ENCODE peak calls at places on chromosome 19, in six cellular contexts. V is thoracic aorta, L is glutamatergic neuron, K is astrocyte, F is tibial nerve, H is cardiac muscle cell. Z is an unnamed sample.

GRCh38 chr19:324716-325115 is 19.9 kb downstream of the MIER2 start:
- DNase-seq in H (no peak), L (no peak), V (no peak), F (no peak), K (no peak), Z (no peak)

GRCh38 chr19:55585658-55586339 is 5.2 kb upstream of the ZNF579 start:
- DNase-seq in F (no peak), L (peak), V (no peak), K (peak), H (peak), Z (peak)

GRCh38 chr19:17329061-17329767 is 5.4 kb downstream of the ANO8 start:
- DNase-seq in H (no peak), F (no peak), V (no peak), L (no peak), K (no peak), Z (no peak)

GRCh38 chr19:15680478-15680877 is 7.6 kb downstream of the CYP4F12 start:
- DNase-seq in H (no peak), F (no peak), L (no peak), V (no peak), K (no peak), Z (no peak)

GRCh38 chr19:524062-524674 is 7.4 kb upstream of the CDC34 start:
- DNase-seq in F (no peak), K (no peak), V (no peak), H (no peak), L (peak), Z (no peak)

GRCh38 chr19:13839193-13839937 is 37.6 kb upstream of the NANOS3 start:
- DNase-seq in L (no peak), H (peak), K (peak), V (no peak), F (peak), Z (no peak)

GRCh38 chr19:1057185-1057857 is 9.6 kb upstream of the ARHGAP45 start:
- DNase-seq in K (peak), V (no peak), L (no peak), F (no peak), H (peak), Z (no peak)

GRCh38 chr19:55678121-55678671 is 3.2 kb downstream of the EPN1 start:
- DNase-seq in V (no peak), F (peak), K (no peak), H (no peak), L (no peak), Z (no peak)

GRCh38 chr19:1087813-1088418 is 7.3 kb downstream of the POLR2E start:
- DNase-seq in K (no peak), V (no peak), L (no peak), H (no peak), F (peak), Z (no peak)

GRCh38 chr19:39497850-39498261 is 891 bp upstream of the DLL3 start:
- DNase-seq in K (peak), F (no peak), L (peak), V (no peak), H (peak), Z (no peak)

GRCh38 chr19:40119380-40119779 is 28.6 kb upstream of the ZNF780A start:
- DNase-seq in K (no peak), L (no peak), H (no peak), F (no peak), V (no peak), Z (no peak)

GRCh38 chr19:50870417-50871089 is 2.7 kb upstream of the KLK2 start:
- DNase-seq in K (no peak), F (no peak), V (no peak), H (peak), L (no peak), Z (no peak)

GRCh38 chr19:48351341-48351752 is 12.4 kb downstream of the TMEM143 start:
- DNase-seq in V (no peak), F (peak), L (peak), H (peak), K (peak), Z (no peak)

DNA sequence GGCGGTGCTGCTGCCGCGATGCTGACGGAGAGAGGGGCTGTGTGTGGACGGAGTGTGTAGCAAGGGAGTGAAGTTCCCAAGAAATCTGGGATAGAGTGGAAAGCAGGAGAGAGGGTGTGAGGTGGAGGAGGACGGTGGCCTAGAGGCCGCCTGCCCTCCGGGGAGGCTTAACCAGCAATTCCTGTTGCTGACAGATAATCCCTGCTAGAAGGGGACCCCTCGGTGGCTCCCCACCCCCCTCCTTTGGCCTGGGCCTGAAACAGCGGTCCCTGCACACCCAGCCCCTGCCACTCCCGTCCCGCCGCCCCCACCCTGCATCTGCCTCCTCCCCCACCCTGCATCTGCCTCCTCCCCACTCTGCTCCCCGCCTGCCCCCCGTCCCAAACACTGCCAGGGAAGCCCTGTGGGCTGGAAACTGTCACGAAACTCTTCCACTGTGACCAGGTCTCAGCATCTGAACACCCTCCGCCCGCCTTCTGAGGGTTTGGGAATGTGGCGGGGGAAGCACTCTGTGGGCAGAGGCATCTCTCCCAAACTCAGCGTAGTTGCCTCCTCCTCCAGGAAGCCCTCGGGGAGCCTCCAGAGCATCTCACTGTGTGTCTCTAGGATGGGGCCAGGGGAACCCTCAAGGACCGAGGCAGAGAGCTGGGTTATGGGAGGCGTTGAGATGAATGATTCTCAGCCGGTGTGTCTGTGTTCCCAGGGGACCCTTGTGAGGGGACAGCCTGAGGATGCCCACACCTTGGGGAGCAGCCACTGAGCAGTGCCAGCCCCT is 17.1 kb upstream of the MATK start:
- DNase-seq in K (no peak), L (no peak), F (no peak), H (no peak), V (no peak), Z (no peak)
- TF ChIP-seq CTCF in K (no peak), L (no peak), F (no peak), H (no peak), V (no peak), Z (no peak)

DNA sequence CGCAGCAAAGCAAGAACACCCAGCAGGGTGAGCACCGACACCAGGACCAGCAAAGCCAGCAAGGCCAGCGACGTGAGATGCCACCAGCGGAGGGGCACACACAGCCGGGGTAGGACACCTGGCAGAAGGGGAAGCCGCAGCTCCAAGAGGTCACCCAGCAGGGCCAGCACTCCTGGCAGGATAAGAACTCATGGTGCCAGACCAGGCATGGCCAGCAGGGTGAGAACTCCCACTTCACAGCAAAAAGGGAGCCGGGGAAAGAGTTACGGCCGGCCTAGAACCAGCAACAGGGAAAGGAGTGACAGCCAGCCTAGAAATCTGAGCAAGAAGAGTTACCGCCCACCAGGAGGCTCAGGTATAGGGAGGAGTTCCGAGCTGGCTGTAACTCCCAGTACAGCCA is 486 bp downstream of the SRRM5 start:
- DNase-seq in V (no peak), L (no peak), F (no peak), K (no peak), H (no peak), Z (no peak)
- TF ChIP-seq CTCF in V (no peak), L (no peak), F (no peak), K (no peak), H (no peak), Z (no peak)

DNA sequence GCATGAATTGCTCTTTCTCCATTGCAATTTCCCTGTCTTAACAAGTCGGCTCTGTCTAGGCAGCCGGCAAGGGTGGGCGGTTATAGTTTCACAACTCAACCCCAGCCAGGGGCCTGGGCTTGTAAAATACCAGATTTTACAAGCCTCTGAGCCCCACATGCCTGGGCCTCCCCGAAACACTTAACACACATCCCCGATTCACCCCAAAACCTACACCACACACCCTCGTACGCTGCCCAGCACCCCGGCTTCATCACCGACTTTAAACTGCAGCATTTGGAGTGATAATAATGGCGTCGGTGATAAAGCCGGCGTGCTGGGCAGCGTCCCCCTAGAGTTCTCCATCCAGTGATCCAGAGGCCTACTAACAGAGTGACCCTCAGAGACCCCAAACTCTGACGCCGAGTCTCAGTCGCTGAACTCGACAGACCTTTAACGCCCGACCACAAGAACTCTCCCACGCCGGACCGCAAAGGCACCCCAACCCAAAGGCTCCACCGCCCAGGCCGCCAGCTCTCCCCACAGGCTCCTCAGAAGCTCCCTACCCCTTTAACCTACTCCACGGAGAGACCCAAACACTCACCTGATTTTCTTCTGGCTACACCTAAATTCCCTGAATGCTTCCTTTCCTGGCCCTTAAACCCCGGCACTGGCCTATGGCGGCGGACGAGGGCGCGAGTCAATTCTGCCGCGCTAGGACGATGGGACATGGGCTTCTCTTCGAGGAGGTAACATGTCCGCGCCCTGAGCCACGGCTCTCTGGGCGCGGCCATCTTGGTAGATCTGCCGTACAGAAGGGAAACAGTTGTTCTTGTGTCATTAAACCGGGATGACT is at the start of gene ZNF649:
- DNase-seq in K (peak), V (peak), F (peak), L (peak), H (peak), Z (peak)
- TF ChIP-seq CTCF in K (no peak), V (no peak), F (no peak), L (no peak), H (peak), Z (peak)

GRCh38 chr19:42097461-42097860 is 21.5 kb downstream of the ZNF574 start:
- DNase-seq in F (no peak), V (no peak), H (no peak), L (no peak), K (no peak), Z (no peak)

GRCh38 chr19:42098781-42099180 is 22.8 kb downstream of the ZNF574 start:
- DNase-seq in H (no peak), K (no peak), L (no peak), V (no peak), F (no peak), Z (no peak)

GRCh38 chr19:42095814-42096230 is 19.9 kb downstream of the ZNF574 start:
- DNase-seq in F (no peak), K (no peak), L (peak), V (no peak), H (no peak), Z (no peak)

GRCh38 chr19:42095142-42095813 is 19.3 kb downstream of the ZNF574 start:
- DNase-seq in F (no peak), H (no peak), V (no peak), L (no peak), K (no peak), Z (no peak)

GRCh38 chr19:42096255-42096837 is 20.4 kb downstream of the ZNF574 start:
- DNase-seq in V (no peak), F (no peak), H (no peak), L (no peak), K (no peak), Z (no peak)
- TF ChIP-seq CTCF in V (no peak), F (no peak), H (no peak), L (no peak), K (no peak), Z (no peak)

DNA sequence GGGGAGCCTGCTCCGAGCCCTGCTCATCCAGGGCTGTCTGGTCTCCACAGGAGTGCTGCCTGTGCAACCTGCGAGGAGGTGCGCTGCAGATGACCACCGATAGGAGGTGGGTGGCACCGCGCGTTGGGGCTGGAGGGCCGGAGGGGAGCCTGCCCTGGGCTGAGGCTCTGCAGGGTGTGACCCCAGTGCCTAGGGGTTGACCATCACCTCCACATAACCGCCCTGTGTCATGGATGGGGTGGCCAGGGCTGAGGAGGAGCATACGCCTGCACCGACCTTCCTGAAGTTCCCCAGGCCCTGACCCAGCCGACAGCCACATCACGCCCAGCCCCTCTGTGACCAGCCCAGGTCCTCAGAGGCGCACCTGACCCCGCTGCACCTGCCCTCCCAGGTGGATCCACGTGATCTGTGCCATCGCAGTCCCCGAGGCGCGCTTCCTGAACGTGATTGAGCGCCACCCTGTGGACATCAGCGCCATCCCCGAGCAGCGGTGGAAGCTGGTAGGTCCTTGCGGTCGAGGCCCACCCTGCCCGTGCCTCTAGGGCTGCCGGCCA is 168.7 kb downstream of the KDM4B start:
- DNase-seq in L (peak), F (no peak), V (no peak), H (no peak), K (no peak), Z (no peak)
- TF ChIP-seq CTCF in L (peak), F (no peak), V (no peak), H (peak), K (no peak), Z (peak)

GRCh38 chr19:38374332-38375097 is at the start of gene PSMD8:
- DNase-seq in V (peak), L (peak), K (peak), F (peak), H (peak), Z (peak)

GRCh38 chr19:38377052-38377451 is 2.7 kb downstream of the PSMD8 start:
- DNase-seq in L (no peak), V (no peak), F (no peak), K (no peak), H (no peak), Z (no peak)

GRCh38 chr19:38375098-38375493 is 725 bp downstream of the PSMD8 start:
- DNase-seq in F (no peak), H (no peak), L (no peak), K (no peak), V (no peak), Z (no peak)

GRCh38 chr19:38375748-38376147 is 1.4 kb downstream of the PSMD8 start:
- DNase-seq in V (no peak), K (no peak), F (no peak), H (no peak), L (no peak), Z (no peak)

DNA sequence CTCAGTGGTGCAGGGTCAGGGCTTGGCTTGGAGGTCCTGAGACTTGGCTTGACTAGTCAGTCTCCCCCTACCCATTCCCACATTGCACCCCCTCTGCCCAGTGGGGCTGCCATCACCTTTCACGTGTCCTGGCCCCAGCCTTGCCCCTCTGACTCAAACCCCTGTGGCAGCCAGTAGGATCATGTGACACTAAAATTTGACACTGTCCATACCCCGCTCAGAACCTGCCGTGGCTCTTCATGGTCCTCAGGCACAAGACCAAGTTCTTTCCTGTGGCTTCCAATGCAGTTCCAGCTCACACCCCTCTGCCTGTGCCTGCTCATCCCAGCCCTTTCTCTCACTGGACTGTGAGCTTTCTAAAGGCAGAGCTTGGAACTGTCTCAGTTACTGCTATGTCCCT is 2.2 kb downstream of the PSMD8 start:
- DNase-seq in K (no peak), F (no peak), L (no peak), V (no peak), H (no peak), Z (no peak)
- TF ChIP-seq CTCF in K (no peak), F (no peak), L (no peak), V (no peak), H (no peak), Z (no peak)

DNA sequence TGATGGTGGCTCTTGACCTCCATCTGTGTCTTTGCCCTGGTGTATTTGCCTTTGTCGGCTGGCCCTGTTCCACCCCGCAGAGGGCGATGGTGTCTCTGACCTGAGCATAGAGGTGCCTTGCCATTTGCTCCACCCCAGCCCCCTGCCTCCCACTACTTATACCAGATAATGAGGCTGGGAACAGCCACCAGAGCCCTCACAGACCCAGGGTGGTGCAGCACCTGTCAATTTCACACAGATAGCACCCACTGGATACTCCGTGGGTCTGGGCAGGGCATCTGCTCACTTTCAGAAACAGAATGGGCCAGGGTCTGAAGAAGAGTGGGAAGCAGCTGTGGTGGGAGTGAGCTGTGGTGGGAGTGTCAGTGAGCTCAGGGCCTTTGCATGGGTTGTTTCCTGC is 4.1 kb downstream of the ZNF536 start:
- DNase-seq in V (no peak), H (no peak), F (no peak), L (no peak), K (no peak), Z (no peak)
- TF ChIP-seq CTCF in V (no peak), H (no peak), F (no peak), L (no peak), K (no peak), Z (no peak)

DNA sequence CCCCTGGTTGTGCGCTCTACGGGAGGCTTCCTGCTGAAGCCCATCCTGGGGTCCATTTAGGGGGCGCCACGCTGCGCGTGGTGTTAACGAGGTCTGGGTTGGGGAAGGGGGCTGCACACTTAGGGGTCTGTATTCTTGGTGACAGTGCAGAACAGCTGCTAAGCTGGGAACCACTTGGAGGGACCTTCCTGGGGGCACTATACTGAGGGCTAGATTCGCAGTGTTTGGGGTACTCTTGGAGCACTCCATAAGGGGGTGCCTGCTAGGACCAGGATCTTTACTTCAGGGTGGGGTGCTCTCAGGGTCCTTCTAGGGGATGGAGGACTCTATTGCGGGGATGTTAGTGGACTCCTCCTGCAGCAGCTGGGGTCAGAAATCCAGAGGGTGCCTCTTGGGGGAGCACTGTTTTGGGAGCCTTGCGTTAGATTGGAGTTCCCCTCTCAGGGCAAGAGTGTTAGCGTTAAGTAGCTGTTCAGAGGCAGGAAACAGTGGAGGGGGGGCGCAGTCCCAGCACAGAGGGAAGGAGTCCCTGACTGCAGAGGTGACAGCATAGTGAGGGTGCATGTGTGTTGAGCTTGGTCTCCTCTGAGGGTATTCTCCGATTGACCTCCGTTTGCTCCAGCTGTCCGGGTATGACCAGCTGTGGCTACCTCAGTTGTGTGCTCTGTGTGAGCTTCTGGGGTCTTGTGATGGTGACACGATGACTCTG is 1.1 kb downstream of the PDE4A start:
- DNase-seq in H (no peak), K (no peak), F (no peak), L (no peak), V (no peak), Z (no peak)
- TF ChIP-seq CTCF in H (no peak), K (no peak), F (no peak), L (peak), V (no peak), Z (no peak)

Z was measured in dorsolateral prefrontal cortex.